ENCODE peak calls at places on chromosomes 12 and 14, in ten cellular contexts. U, Z, S, V, N, M, G, D, E and W are unnamed samples.

GRCh38 chr12:80763874-80764273 is 47.2 kb downstream of the MYF5 start:
- DNase-seq in U (peak; percentile 13), M (peak; percentile 56), Z (no peak), N (no peak), S (peak; percentile 70), G (no peak), E (peak; percentile 61), V (peak; percentile 3), D (no peak), W (peak; percentile 59)

GRCh38 chr14:24775919-24776318 is 141.9 kb upstream of the GZMB start:
- DNase-seq in G (no peak), S (no peak), V (no peak), D (no peak), E (no peak), U (no peak), M (no peak), Z (no peak), N (no peak), W (no peak)

GRCh38 chr12:119843100-119843499 is 34.0 kb downstream of the CIT start:
- DNase-seq in Z (no peak), M (peak; percentile 82), U (no peak), E (peak; percentile 10), D (no peak), V (no peak), G (no peak), S (no peak), N (no peak), W (no peak)

GRCh38 chr14:102078840-102079699 is 7.8 kb downstream of the HSP90AA1 start:
- DNase-seq in S (no peak), M (no peak), Z (no peak), G (no peak), D (no peak), E (no peak), V (no peak), N (no peak), U (no peak), W (no peak)

GRCh38 chr12:21223930-21224329 is 92.9 kb downstream of the SLCO1B1 start:
- DNase-seq in Z (no peak), N (no peak), U (no peak), V (no peak), M (no peak), D (no peak), S (no peak), G (no peak), E (no peak), W (no peak)

GRCh38 chr12:113366827-113367226 is 8.4 kb downstream of the PLBD2 start:
- DNase-seq in D (no peak), E (peak; percentile 60), V (no peak), Z (no peak), G (no peak), U (no peak), S (no peak), M (no peak), N (peak; percentile 23), W (no peak)

GRCh38 chr14:94775082-94775874 is 5.4 kb upstream of the GSC start:
- DNase-seq in D (no peak), V (no peak), Z (no peak), E (no peak), U (no peak), S (peak; percentile 65), G (no peak), N (no peak), M (no peak), W (no peak)

GRCh38 chr14:59117754-59118153 is 70.7 kb upstream of the DAAM1 start:
- DNase-seq in U (no peak), V (no peak), E (no peak), G (no peak), M (no peak), N (no peak), Z (no peak), D (no peak), S (no peak), W (no peak)

GRCh38 chr14:53108292-53108937 is 44.7 kb downstream of the DDHD1 start:
- DNase-seq in U (no peak), S (no peak), D (no peak), N (no peak), V (no peak), Z (no peak), M (no peak), E (no peak), G (no peak), W (no peak)

GRCh38 chr12:98939350-98939749 is 294.3 kb downstream of the APAF1 start:
- DNase-seq in N (no peak), M (peak; percentile 42), Z (no peak), G (no peak), V (no peak), U (peak; percentile 46), E (peak; percentile 40), D (no peak), S (peak; percentile 52), W (peak; percentile 30)

GRCh38 chr12:32501835-32502333 is 102.5 kb downstream of the FGD4 start:
- DNase-seq in V (no peak), Z (no peak), M (peak; percentile 63), S (peak; percentile 54), N (peak; percentile 28), D (no peak), E (peak; percentile 76), U (peak; percentile 39), G (no peak), W (peak; percentile 65)

GRCh38 chr12:96438330-96438729 is 38.1 kb upstream of the CDK17 start:
- DNase-seq in M (no peak), E (no peak), S (peak; percentile 64), V (no peak), U (no peak), D (no peak), N (no peak), G (no peak), Z (no peak), W (no peak)

GRCh38 chr14:83757896-83758295 is 1772.0 kb upstream of the FLRT2 start:
- DNase-seq in V (no peak), Z (no peak), E (no peak), G (no peak), S (no peak), N (no peak), D (no peak), M (no peak), U (no peak), W (no peak)

GRCh38 chr12:7369274-7369729 is 65.4 kb downstream of the ACSM4 start:
- DNase-seq in S (peak; percentile 80), Z (no peak), N (peak; percentile 49), E (no peak), G (no peak), U (no peak), V (peak; percentile 24), M (peak; percentile 59), D (no peak), W (no peak)

GRCh38 chr12:57229041-57229633 is 374 bp upstream of the SHMT2 start:
- DNase-seq in E (no peak), Z (no peak), M (no peak), U (no peak), V (no peak), G (no peak), N (no peak), S (peak; percentile 43), D (no peak), W (no peak)

GRCh38 chr14:105315211-105315721 is 718 bp downstream of the PACS2 start:
- DNase-seq in V (no peak), S (peak; percentile 44), G (no peak), M (peak; percentile 40), U (no peak), Z (peak; percentile 53), D (peak; percentile 59), N (no peak), E (peak; percentile 44), W (peak; percentile 20)

GRCh38 chr14:54893151-54893760 is 9.4 kb downstream of the GCH1 start:
- DNase-seq in S (peak; percentile 88), M (peak; percentile 80), V (no peak), D (no peak), N (peak; percentile 45), U (no peak), E (peak; percentile 65), Z (peak; percentile 23), G (no peak), W (peak; percentile 85)

GRCh38 chr12:132014092-132014914 is 64.6 kb downstream of the EP400 start:
- DNase-seq in S (peak; percentile 62), D (no peak), G (no peak), M (no peak), V (no peak), E (no peak), N (no peak), Z (no peak), U (no peak), W (no peak)

GRCh38 chr14:72610831-72611200 is 283.1 kb downstream of the DPF3 start:
- DNase-seq in D (no peak), E (no peak), U (no peak), M (no peak), N (no peak), S (no peak), G (no peak), V (no peak), Z (no peak), W (no peak)

GRCh38 chr14:64117671-64118402 is 176.3 kb downstream of the ESR2 start:
- DNase-seq in V (no peak), Z (no peak), S (peak; percentile 61), E (no peak), G (no peak), N (peak; percentile 74), U (peak; percentile 68), M (peak; percentile 89), D (no peak), W (peak; percentile 98)

GRCh38 chr14:102928412-102929348 is 6.2 kb downstream of the AMN start:
- DNase-seq in V (peak; percentile 37), G (no peak), D (peak; percentile 75), N (peak; percentile 43), E (peak; percentile 78), Z (peak; percentile 67), S (peak; percentile 54), M (no peak), U (no peak), W (peak; percentile 36)

GRCh38 chr12:52020539-52021336 is 14.0 kb downstream of the TAMALIN start:
- DNase-seq in Z (peak; percentile 52), E (peak; percentile 83), G (no peak), N (no peak), V (peak; percentile 72), M (peak; percentile 48), S (peak; percentile 63), U (no peak), D (peak; percentile 46), W (no peak)